ENCODE peak calls at places on chromosomes 11 and 22, in nine cellular contexts. M, I, A, Y, Q, K, V, T and W are unnamed samples.

GRCh38 chr11:111819161-111820058 is 52.0 kb downstream of the ALG9 start:
- DNase-seq in V (no peak), I (peak), A (peak), T (no peak), M (peak), Q (no peak), K (no peak), Y (no peak), W (no peak)

GRCh38 chr11:47225552-47226137 is 10.9 kb downstream of the DDB2 start:
- DNase-seq in V (no peak), Q (no peak), T (no peak), K (no peak), A (peak), I (no peak), M (no peak), Y (no peak), W (no peak)

GRCh38 chr11:29093416-29093815 is 923.4 kb downstream of the KCNA4 start:
- DNase-seq in A (peak), K (no peak), M (peak), V (no peak), Y (no peak), I (no peak), T (no peak), Q (no peak), W (peak)

GRCh38 chr11:96264364-96264763 is 78.6 kb downstream of the MAML2 start:
- DNase-seq in Y (no peak), Q (no peak), V (no peak), M (no peak), K (no peak), A (no peak), I (no peak), T (no peak), W (no peak)

GRCh38 chr11:20256925-20257324 is 96.7 kb upstream of the DBX1 start:
- DNase-seq in T (no peak), Y (no peak), A (no peak), Q (no peak), V (no peak), K (no peak), M (no peak), I (no peak), W (no peak)

GRCh38 chr11:83573097-83573496 is 286.9 kb upstream of the CCDC90B start:
- DNase-seq in K (no peak), M (no peak), A (peak), Y (no peak), V (no peak), I (no peak), T (no peak), Q (no peak), W (no peak)

GRCh38 chr11:96781082-96781481 is 391.3 kb downstream of the JRKL start:
- DNase-seq in A (no peak), I (no peak), Q (no peak), M (peak), K (no peak), Y (no peak), T (no peak), V (no peak), W (no peak)

GRCh38 chr11:10418259-10418949 is 36.7 kb upstream of the AMPD3 start:
- DNase-seq in Q (no peak), M (no peak), I (no peak), K (no peak), T (no peak), Y (no peak), V (no peak), A (peak), W (no peak)

GRCh38 chr11:13883042-13883441 is 79.5 kb upstream of the SPON1 start:
- DNase-seq in M (no peak), Q (no peak), K (no peak), T (no peak), V (no peak), I (no peak), Y (peak), A (no peak), W (no peak)

GRCh38 chr11:107988397-107989158 is 20.1 kb upstream of the CUL5 start:
- DNase-seq in T (no peak), I (no peak), Q (no peak), Y (no peak), A (no peak), M (no peak), K (no peak), V (no peak), W (no peak)

GRCh38 chr11:59746111-59746510 is 9.1 kb upstream of the STX3 start:
- DNase-seq in Q (no peak), Y (no peak), K (no peak), I (no peak), M (no peak), A (no peak), T (no peak), V (no peak), W (no peak)

GRCh38 chr11:75793966-75794365 is 21.0 kb upstream of the UVRAG start:
- DNase-seq in A (no peak), M (no peak), K (no peak), Q (no peak), T (no peak), I (no peak), V (no peak), Y (no peak), W (no peak)

GRCh38 chr22:40673017-40673416 is 6.3 kb upstream of the MCHR1 start:
- DNase-seq in K (no peak), V (no peak), I (no peak), M (peak), T (no peak), Q (no peak), Y (no peak), A (no peak), W (no peak)

GRCh38 chr22:38353142-38353629 is 36.0 kb upstream of the CSNK1E start:
- DNase-seq in T (peak), K (peak), V (peak), I (peak), Y (peak), Q (peak), A (peak), M (peak), W (peak)

GRCh38 chr11:8709002-8709672 is 26.5 kb downstream of the RPL27A start:
- DNase-seq in I (peak), A (peak), T (peak), K (peak), Q (peak), Y (no peak), M (no peak), V (no peak), W (no peak)

GRCh38 chr22:45450931-45451651 is 37.6 kb downstream of the RIBC2 start:
- DNase-seq in T (peak), Q (no peak), V (no peak), I (no peak), Y (no peak), K (peak), A (peak), M (no peak), W (no peak)

GRCh38 chr11:77455740-77456139 is 18.2 kb downstream of the PAK1 start:
- DNase-seq in I (no peak), Q (no peak), M (no peak), V (no peak), T (no peak), A (no peak), Y (no peak), K (no peak), W (no peak)

GRCh38 chr22:46340676-46341075 is 5.2 kb downstream of the TRMU start:
- DNase-seq in Q (no peak), M (no peak), V (no peak), T (no peak), K (no peak), Y (no peak), I (no peak), A (no peak), W (no peak)

GRCh38 chr11:43947003-43947500 is 4.6 kb downstream of the C11orf96 start:
- DNase-seq in Q (peak), V (no peak), I (no peak), Y (peak), A (peak), T (no peak), M (no peak), K (no peak), W (no peak)
- TF ChIP-seq POLR2A in Q (peak), V (no peak), I (no peak), Y (no peak), A (no peak), T (no peak), M (no peak), K (no peak), W (no peak)

DNA sequence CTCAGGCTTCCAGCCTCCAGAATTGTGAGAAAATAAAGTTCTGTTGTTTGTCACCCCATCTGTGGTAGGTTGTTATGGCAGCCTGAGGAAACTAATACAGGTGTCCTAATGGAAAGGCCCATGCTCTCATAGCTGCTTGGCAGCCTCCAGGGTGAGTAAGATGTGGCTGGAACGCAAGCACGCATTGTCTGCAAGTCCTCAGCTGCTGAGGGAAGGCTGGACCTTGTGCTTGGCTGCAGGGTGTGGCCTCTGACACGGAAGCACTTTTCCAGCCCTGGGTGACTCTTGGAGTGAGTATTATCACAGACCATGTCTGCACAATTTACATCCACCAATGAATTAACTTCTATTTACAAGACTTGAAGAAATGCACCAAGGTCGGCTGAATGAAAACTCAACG is 44.4 kb upstream of the BARX2 start:
- DNase-seq in Q (no peak), T (no peak), I (peak), Y (no peak), V (no peak), K (no peak), A (peak), M (no peak), W (no peak)
- TF ChIP-seq POLR2A in Q (no peak), T (no peak), I (no peak), Y (no peak), V (no peak), K (no peak), A (no peak), M (no peak), W (no peak)

DNA sequence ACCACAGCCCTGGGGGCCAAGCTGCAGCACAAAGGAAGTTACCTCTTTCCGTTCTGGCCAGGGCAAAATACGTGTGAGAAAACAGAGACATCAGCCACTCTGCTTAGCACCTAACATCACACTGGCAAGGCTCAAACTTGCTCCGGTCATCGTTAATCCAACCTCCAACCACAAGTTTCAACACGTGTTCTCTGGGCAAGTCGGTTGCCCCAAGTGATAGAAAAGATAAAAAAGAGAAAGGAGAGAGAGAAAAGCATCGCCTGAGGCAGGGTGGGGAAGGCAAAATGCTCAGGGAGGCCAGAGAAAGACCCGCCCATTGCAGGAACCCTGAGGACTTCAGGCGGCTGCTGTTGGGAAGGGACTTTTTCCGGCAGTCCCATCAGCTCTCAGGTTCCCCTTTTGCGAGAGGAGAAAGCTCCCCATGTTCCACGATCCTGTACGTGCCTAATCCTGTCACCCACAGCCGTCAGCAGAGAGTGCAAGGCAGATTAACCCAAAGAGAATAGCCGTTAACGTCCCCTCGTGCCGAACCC is 18.5 kb upstream of the B4GALNT4 start:
- DNase-seq in V (no peak), M (no peak), A (no peak), Q (peak), K (no peak), T (no peak), I (no peak), Y (peak), W (no peak)
- TF ChIP-seq POLR2A in V (no peak), M (no peak), A (no peak), Q (no peak), K (no peak), T (no peak), I (no peak), Y (peak), W (no peak)

GRCh38 chr22:17705565-17706450 is 67.3 kb downstream of the BCL2L13 start:
- DNase-seq in Y (no peak), K (no peak), M (no peak), Q (no peak), T (no peak), V (no peak), A (peak), I (no peak), W (no peak)

GRCh38 chr22:17707526-17707925 is 66.7 kb downstream of the BID start:
- DNase-seq in V (no peak), Q (no peak), M (peak), I (no peak), K (no peak), Y (no peak), A (no peak), T (no peak), W (no peak)

GRCh38 chr22:17703811-17704210 is 65.3 kb downstream of the BCL2L13 start:
- DNase-seq in V (no peak), A (peak), T (no peak), Y (no peak), K (no peak), M (no peak), Q (no peak), I (no peak), W (no peak)

GRCh38 chr22:17706947-17707346 is 67.3 kb downstream of the BID start:
- DNase-seq in Q (no peak), M (no peak), V (no peak), T (no peak), K (no peak), I (no peak), Y (no peak), A (no peak), W (no peak)

DNA sequence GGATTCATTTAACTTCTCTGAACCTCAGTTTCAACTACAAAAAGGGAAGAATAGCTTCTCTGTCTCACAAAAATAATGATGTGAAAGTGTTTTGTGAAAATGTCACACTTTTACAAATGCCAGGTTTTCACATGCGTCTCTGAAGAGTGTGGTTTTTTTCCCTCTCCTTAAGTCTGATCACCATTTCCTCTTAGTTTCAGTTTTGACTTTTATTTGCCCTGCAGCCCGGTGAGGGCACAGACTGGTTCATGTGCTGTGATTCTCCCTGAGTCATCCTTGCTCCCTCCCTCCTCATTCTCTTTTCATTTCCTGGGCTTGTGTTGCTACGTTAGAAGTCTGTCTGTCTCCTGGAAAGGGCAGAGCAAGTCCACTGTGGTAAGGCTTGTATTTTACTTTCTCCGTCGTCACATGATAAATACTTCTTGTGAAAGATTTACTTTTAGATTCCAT is 67.8 kb downstream of the BID start:
- DNase-seq in I (peak), T (peak), Y (peak), M (peak), V (peak), K (no peak), Q (no peak), A (peak), W (peak)
- TF ChIP-seq POLR2A in I (no peak), T (peak), Y (no peak), M (peak), V (no peak), K (no peak), Q (no peak), A (peak), W (no peak)